ENCODE peak calls at places on chromosome 16, in five cellular contexts. V is endothelial cell of umbilical vein, K is nephron progenitor cell, W is stomach, N is foreskin keratinocyte. C is an unnamed sample.
A peak's percentile ranks its signal among the peaks of the same experiment; 100 is the strongest.

GRCh38 chr16:166375-167116 is 768 bp downstream of the HBM start:
- DNase-seq in V (no peak), K (no peak), W (no peak), N (no peak), C (no peak)

GRCh38 chr16:84952335-84953050 is 58.8 kb downstream of the ZDHHC7 start:
- DNase-seq in V (peak; percentile 87), K (peak; percentile 79), W (peak; percentile 85), N (peak; percentile 48), C (no peak)

GRCh38 chr16:11824362-11824761 is 27.0 kb downstream of the RSL1D1 start:
- DNase-seq in V (no peak), K (no peak), W (peak; percentile 30), N (no peak), C (peak; percentile 15)

GRCh38 chr16:51168755-51169154 is 17.7 kb upstream of the SALL1 start:
- DNase-seq in V (no peak), K (no peak), W (no peak), N (no peak), C (no peak)

GRCh38 chr16:54817432-54817831 is 113.2 kb upstream of the IRX5 start:
- DNase-seq in V (no peak), K (peak; percentile 8), W (peak; percentile 40), N (peak; percentile 50), C (no peak)

GRCh38 chr16:14415291-14415690 is 214.8 kb downstream of the PARN start:
- DNase-seq in V (peak; percentile 57), K (no peak), W (no peak), N (no peak), C (no peak)

GRCh38 chr16:578870-579405 is 9.2 kb downstream of the PIGQ start:
- DNase-seq in V (peak; percentile 76), K (peak; percentile 84), W (peak; percentile 85), N (no peak), C (no peak)

GRCh38 chr16:82464192-82464591 is 162.6 kb upstream of the CDH13 start:
- DNase-seq in V (no peak), K (no peak), W (no peak), N (no peak), C (no peak)

GRCh38 chr16:11743308-11744074 is 834 bp upstream of the TXNDC11 start:
- DNase-seq in V (peak; percentile 26), K (no peak), W (peak; percentile 41), N (peak; percentile 11), C (no peak)

GRCh38 chr16:67844441-67844840 is 2.3 kb upstream of the NUTF2 start:
- DNase-seq in V (no peak), K (no peak), W (no peak), N (peak; percentile 77), C (no peak)
- TF ChIP-seq CTCF in V (no peak), K (no peak), W (no peak), N (peak; percentile 54), C (no peak)

GRCh38 chr16:15643453-15644305 is 725 bp upstream of the MARF1 start:
- DNase-seq in V (peak; percentile 73), K (peak; percentile 20), W (no peak), N (peak; percentile 56), C (no peak)

GRCh38 chr16:15640966-15641365 is 2.0 kb downstream of the MARF1 start:
- DNase-seq in V (no peak), K (no peak), W (no peak), N (no peak), C (no peak)

GRCh38 chr16:15641753-15642556 is 999 bp downstream of the MARF1 start:
- DNase-seq in V (no peak), K (no peak), W (no peak), N (no peak), C (no peak)

GRCh38 chr16:15644306-15644961 is 1.5 kb upstream of the MARF1 start:
- DNase-seq in V (no peak), K (no peak), W (no peak), N (peak; percentile 98), C (no peak)

GRCh38 chr16:15642557-15643452 is at the start of gene MARF1:
- DNase-seq in V (peak; percentile 94), K (peak; percentile 100), W (peak; percentile 99), N (peak; percentile 88), C (peak; percentile 99)
- TF ChIP-seq CTCF in V (peak; percentile 41), K (peak; percentile 42), W (no peak), N (peak; percentile 60), C (peak; percentile 74)

GRCh38 chr16:89168381-89169189 is 3.0 kb upstream of the CDH15 start:
- DNase-seq in V (no peak), K (no peak), W (no peak), N (no peak), C (no peak)
- TF ChIP-seq CTCF in V (no peak), K (no peak), W (no peak), N (peak; percentile 39), C (peak; percentile 18)

GRCh38 chr16:15741207-15741871 is 91.3 kb downstream of the NDE1 start:
- DNase-seq in V (no peak), K (no peak), W (no peak), N (no peak), C (no peak)
- TF ChIP-seq CTCF in V (no peak), K (no peak), W (no peak), N (no peak), C (no peak)